ENCODE peak calls at places on chromosomes 3 and 15, in seven cellular contexts. K is bronchial epithelial cell; J is endothelial cell; G is EL; T is naive thymus-derived CD4-positive, alpha-beta T cell; V is left colon; E is endodermal cell. C is an unnamed sample.

GRCh38 chr3:66039590-66039887 is 821 bp upstream of the MAGI1 start:
- DNase-seq in K (no peak), J (peak; percentile 58), G (peak; percentile 67), T (no peak), V (peak; percentile 58), E (peak; percentile 87), C (peak; percentile 58)

GRCh38 chr3:535566-536416 is 339.2 kb downstream of the CHL1 start:
- DNase-seq in K (peak; percentile 19), J (no peak), G (no peak), T (no peak), V (peak; percentile 13), E (peak; percentile 87), C (no peak)

GRCh38 chr15:54197995-54198394 is 219.8 kb downstream of the UNC13C start:
- DNase-seq in K (no peak), J (no peak), G (no peak), T (no peak), V (no peak), E (peak; percentile 47), C (no peak)

GRCh38 chr15:31498756-31499155 is 172.1 kb downstream of the KLF13 start:
- DNase-seq in K (no peak), J (no peak), G (no peak), T (no peak), V (no peak), E (no peak), C (no peak)

GRCh38 chr3:49656541-49657112 is 17.5 kb upstream of the APEH start:
- DNase-seq in K (no peak), J (no peak), G (peak; percentile 13), T (no peak), V (no peak), E (no peak), C (no peak)

GRCh38 chr15:57726411-57726810 is 19.9 kb downstream of the POLR2M start:
- DNase-seq in K (no peak), J (no peak), G (peak; percentile 59), T (no peak), V (no peak), E (no peak), C (no peak)

GRCh38 chr3:45366305-45366704 is 22.1 kb upstream of the LARS2 start:
- DNase-seq in K (no peak), J (no peak), G (peak; percentile 24), T (no peak), V (peak; percentile 49), E (no peak), C (no peak)

GRCh38 chr15:47717036-47717611 is at the start of gene SEMA6D:
- DNase-seq in K (peak; percentile 50), J (peak; percentile 88), G (peak; percentile 65), T (no peak), V (peak; percentile 77), E (peak; percentile 91), C (peak; percentile 45)

GRCh38 chr3:107662586-107662985 is 139.8 kb downstream of the BBX start:
- DNase-seq in K (peak; percentile 72), J (no peak), G (no peak), T (no peak), V (no peak), E (no peak), C (no peak)

GRCh38 chr3:170563712-170564423 is 22.0 kb downstream of the SLC7A14 start:
- DNase-seq in K (no peak), J (no peak), G (peak; percentile 80), T (no peak), V (no peak), E (no peak), C (no peak)

GRCh38 chr15:39188930-39189329 is 391.9 kb upstream of the THBS1 start:
- DNase-seq in K (peak; percentile 98), J (no peak), G (peak; percentile 89), T (no peak), V (no peak), E (no peak), C (no peak)

GRCh38 chr3:73270839-73271483 is 209.5 kb downstream of the EBLN2 start:
- DNase-seq in K (no peak), J (no peak), G (no peak), T (no peak), V (peak; percentile 7), E (no peak), C (no peak)

GRCh38 chr3:47009225-47010049 is 30.0 kb downstream of the NBEAL2 start:
- DNase-seq in K (peak; percentile 73), J (peak; percentile 73), G (peak; percentile 93), T (peak; percentile 70), V (peak; percentile 78), E (peak; percentile 95), C (peak; percentile 77)

GRCh38 chr3:192022412-192022811 is 561.4 kb downstream of the PYDC2 start:
- DNase-seq in K (peak; percentile 89), J (no peak), G (peak; percentile 53), T (no peak), V (no peak), E (no peak), C (no peak)

GRCh38 chr15:57031082-57031481 is 112.6 kb downstream of the TCF12 start:
- DNase-seq in K (no peak), J (no peak), G (no peak), T (no peak), V (no peak), E (no peak), C (no peak)

GRCh38 chr15:47663106-47663505 is 54.2 kb upstream of the SEMA6D start:
- DNase-seq in K (no peak), J (no peak), G (no peak), T (no peak), V (no peak), E (no peak), C (no peak)

GRCh38 chr3:8416965-8417364 is 84.7 kb upstream of the LMCD1 start:
- DNase-seq in K (peak; percentile 44), J (no peak), G (peak; percentile 20), T (no peak), V (peak; percentile 46), E (peak; percentile 65), C (peak; percentile 55)

GRCh38 chr3:172034786-172035685 is 4.3 kb upstream of the FNDC3B start:
- DNase-seq in K (peak; percentile 51), J (peak; percentile 31), G (peak; percentile 40), T (peak; percentile 41), V (no peak), E (peak; percentile 71), C (no peak)

GRCh38 chr15:49946681-49947080 is 172.4 kb downstream of the ATP8B4 start:
- DNase-seq in K (peak; percentile 15), J (no peak), G (no peak), T (no peak), V (no peak), E (no peak), C (no peak)

GRCh38 chr3:124409650-124410275 is 320.5 kb upstream of the UMPS start:
- DNase-seq in K (peak; percentile 65), J (no peak), G (peak; percentile 89), T (no peak), V (no peak), E (no peak), C (no peak)

GRCh38 chr15:93036922-93037321 is 52.1 kb downstream of the RGMA start:
- DNase-seq in K (no peak), J (no peak), G (no peak), T (no peak), V (no peak), E (no peak), C (no peak)

GRCh38 chr3:44026224-44026865 is 215.3 kb upstream of the TOPAZ1 start:
- DNase-seq in K (peak; percentile 60), J (no peak), G (no peak), T (no peak), V (no peak), E (no peak), C (no peak)

GRCh38 chr3:188001052-188001567 is 152.8 kb upstream of the LPP start:
- DNase-seq in K (no peak), J (no peak), G (no peak), T (no peak), V (no peak), E (no peak), C (no peak)

GRCh38 chr3:312170-312569 is 115.6 kb downstream of the CHL1 start:
- DNase-seq in K (no peak), J (no peak), G (no peak), T (no peak), V (no peak), E (no peak), C (no peak)

GRCh38 chr3:142188846-142189245 is 36.5 kb downstream of the GK5 start:
- DNase-seq in K (no peak), J (no peak), G (no peak), T (no peak), V (no peak), E (no peak), C (no peak)

GRCh38 chr3:98971183-98971681 is 69.7 kb upstream of the DCBLD2 start:
- DNase-seq in K (peak; percentile 100), J (no peak), G (peak; percentile 93), T (no peak), V (no peak), E (no peak), C (no peak)

GRCh38 chr15:81751321-81751720 is 294.5 kb downstream of the MEX3B start:
- DNase-seq in K (no peak), J (no peak), G (no peak), T (no peak), V (no peak), E (no peak), C (no peak)

GRCh38 chr3:59310736-59311135 is 260.9 kb upstream of the CFAP20DC start:
- DNase-seq in K (peak; percentile 77), J (no peak), G (no peak), T (no peak), V (no peak), E (no peak), C (no peak)

GRCh38 chr3:112629425-112629824 is 11.5 kb downstream of the CCDC80 start:
- DNase-seq in K (peak; percentile 81), J (no peak), G (peak; percentile 83), T (no peak), V (peak; percentile 23), E (peak; percentile 75), C (no peak)

GRCh38 chr3:34957707-34958106 is 681.6 kb upstream of the ARPP21 start:
- DNase-seq in K (peak; percentile 15), J (no peak), G (no peak), T (no peak), V (no peak), E (no peak), C (no peak)

GRCh38 chr3:101261506-101261905 is 58.9 kb downstream of the IMPG2 start:
- DNase-seq in K (no peak), J (no peak), G (no peak), T (no peak), V (no peak), E (no peak), C (no peak)

GRCh38 chr3:135240426-135240825 is 445.4 kb downstream of the EPHB1 start:
- DNase-seq in K (no peak), J (peak; percentile 48), G (no peak), T (no peak), V (no peak), E (peak; percentile 86), C (no peak)

GRCh38 chr3:85074003-85074402 is 115.2 kb downstream of the CADM2 start:
- DNase-seq in K (no peak), J (no peak), G (no peak), T (no peak), V (no peak), E (no peak), C (no peak)

GRCh38 chr3:122310361-122310760 is 14.7 kb upstream of the CSTA start:
- DNase-seq in K (peak; percentile 92), J (no peak), G (no peak), T (no peak), V (no peak), E (no peak), C (no peak)